ENCODE peak calls at places on chromosomes 6 and 20, in five cellular contexts. I is K562, A is neural progenitor cell, Q is hypothalamus, K is cardiac fibroblast. G is an unnamed sample.

GRCh38 chr6:169240125-169240524 is 13.5 kb downstream of the THBS2 start:
- DNase-seq in I (no peak), A (no peak), Q (peak), K (no peak), G (no peak)

GRCh38 chr6:105321207-105321606 is 81.7 kb downstream of the PREP start:
- DNase-seq in I (no peak), A (no peak), Q (no peak), K (no peak), G (no peak)

GRCh38 chr6:124977067-124977908 is 15.1 kb downstream of the RNF217 start:
- DNase-seq in I (no peak), A (no peak), Q (no peak), K (peak), G (no peak)

GRCh38 chr6:43950206-43950605 is 177.0 kb downstream of the MRPL14 start:
- DNase-seq in I (no peak), A (no peak), Q (no peak), K (no peak), G (no peak)

GRCh38 chr6:109523478-109523877 is 40.5 kb upstream of the ZBTB24 start:
- DNase-seq in I (no peak), A (no peak), Q (no peak), K (peak), G (peak)

GRCh38 chr20:61230166-61230565 is 21.9 kb upstream of the CDH4 start:
- DNase-seq in I (peak), A (no peak), Q (no peak), K (no peak), G (no peak)

GRCh38 chr6:71412559-71412958 is 123.9 kb downstream of the OGFRL1 start:
- DNase-seq in I (no peak), A (peak), Q (no peak), K (no peak), G (peak)

GRCh38 chr20:62921119-62921687 is 5.1 kb downstream of the DIDO1 start:
- DNase-seq in I (peak), A (peak), Q (no peak), K (peak), G (peak)

GRCh38 chr20:17210387-17210786 is 16.5 kb upstream of the PCSK2 start:
- DNase-seq in I (no peak), A (no peak), Q (no peak), K (no peak), G (no peak)

GRCh38 chr6:34484899-34485298 is 19.0 kb downstream of the PACSIN1 start:
- DNase-seq in I (peak), A (no peak), Q (no peak), K (no peak), G (no peak)

GRCh38 chr6:116881236-116881635 is 4.2 kb downstream of the RFX6 start:
- DNase-seq in I (no peak), A (no peak), Q (no peak), K (peak), G (no peak)

GRCh38 chr6:46796842-46797241 is 3.7 kb downstream of the MEP1A start:
- DNase-seq in I (no peak), A (no peak), Q (no peak), K (no peak), G (no peak)

GRCh38 chr6:106555767-106556166 is 73.5 kb downstream of the RTN4IP1 start:
- DNase-seq in I (no peak), A (no peak), Q (no peak), K (no peak), G (no peak)

GRCh38 chr6:24926639-24927038 is 9.1 kb downstream of the RIPOR2 start:
- DNase-seq in I (no peak), A (no peak), Q (no peak), K (no peak), G (no peak)

GRCh38 chr20:63183422-63184146 is 32.3 kb downstream of the YTHDF1 start:
- DNase-seq in I (peak), A (peak), Q (peak), K (peak), G (peak)